ENCODE peak calls at places on chromosomes 16 and 17, in seven cellular contexts. One of them, this sample, is unnamed.

GRCh38 chr16:4746991-4747574 is 12.7 kb downstream of the DNAAF8 start:
- DNase-seq in CD4-positive, CD25-positive, alpha-beta regulatory T cell: no peak
- DNase-seq in neural progenitor cell: peak; percentile 47
- DNase-seq in OCI-LY7: no peak
- DNase-seq in right lobe of liver: no peak
- DNase-seq in spleen: no peak
- DNase-seq in naive thymus-derived CD4-positive, alpha-beta T cell: no peak
- DNase-seq in this sample: no peak

GRCh38 chr17:41738077-41738800 is 3.8 kb upstream of the HAP1 start:
- DNase-seq in CD4-positive, CD25-positive, alpha-beta regulatory T cell: peak; percentile 79
- DNase-seq in neural progenitor cell: peak; percentile 90
- DNase-seq in OCI-LY7: peak; percentile 84
- DNase-seq in right lobe of liver: peak; percentile 80
- DNase-seq in spleen: peak; percentile 94
- DNase-seq in naive thymus-derived CD4-positive, alpha-beta T cell: peak; percentile 79
- DNase-seq in this sample: peak; percentile 75

GRCh38 chr17:17344507-17345293 is 41.5 kb downstream of the NT5M start:
- DNase-seq in CD4-positive, CD25-positive, alpha-beta regulatory T cell: no peak
- DNase-seq in neural progenitor cell: no peak
- DNase-seq in OCI-LY7: no peak
- DNase-seq in right lobe of liver: peak; percentile 36
- DNase-seq in spleen: peak; percentile 61
- DNase-seq in naive thymus-derived CD4-positive, alpha-beta T cell: no peak
- DNase-seq in this sample: no peak

GRCh38 chr17:68292689-68293040 is 1.4 kb downstream of the ARSG start:
- DNase-seq in CD4-positive, CD25-positive, alpha-beta regulatory T cell: no peak
- DNase-seq in neural progenitor cell: no peak
- DNase-seq in OCI-LY7: no peak
- DNase-seq in right lobe of liver: no peak
- DNase-seq in spleen: no peak
- DNase-seq in naive thymus-derived CD4-positive, alpha-beta T cell: no peak
- DNase-seq in this sample: no peak

GRCh38 chr16:52383640-52384292 is 163.2 kb downstream of the TOX3 start:
- DNase-seq in CD4-positive, CD25-positive, alpha-beta regulatory T cell: no peak
- DNase-seq in neural progenitor cell: no peak
- DNase-seq in OCI-LY7: no peak
- DNase-seq in right lobe of liver: peak; percentile 52
- DNase-seq in spleen: no peak
- DNase-seq in naive thymus-derived CD4-positive, alpha-beta T cell: no peak
- DNase-seq in this sample: no peak

GRCh38 chr17:21268596-21269188 is 15.5 kb upstream of the NATD1 start:
- DNase-seq in CD4-positive, CD25-positive, alpha-beta regulatory T cell: no peak
- DNase-seq in neural progenitor cell: no peak
- DNase-seq in OCI-LY7: no peak
- DNase-seq in right lobe of liver: no peak
- DNase-seq in spleen: no peak
- DNase-seq in naive thymus-derived CD4-positive, alpha-beta T cell: no peak
- DNase-seq in this sample: no peak

GRCh38 chr16:65988019-65988418 is 378.5 kb upstream of the CDH5 start:
- DNase-seq in CD4-positive, CD25-positive, alpha-beta regulatory T cell: no peak
- DNase-seq in neural progenitor cell: no peak
- DNase-seq in OCI-LY7: no peak
- DNase-seq in right lobe of liver: no peak
- DNase-seq in spleen: no peak
- DNase-seq in naive thymus-derived CD4-positive, alpha-beta T cell: no peak
- DNase-seq in this sample: no peak

GRCh38 chr16:49452568-49452967 is 79.0 kb downstream of the C16orf78 start:
- DNase-seq in CD4-positive, CD25-positive, alpha-beta regulatory T cell: no peak
- DNase-seq in neural progenitor cell: peak; percentile 52
- DNase-seq in OCI-LY7: no peak
- DNase-seq in right lobe of liver: no peak
- DNase-seq in spleen: peak; percentile 50
- DNase-seq in naive thymus-derived CD4-positive, alpha-beta T cell: no peak
- DNase-seq in this sample: no peak

GRCh38 chr16:75256059-75256870 is 4.8 kb upstream of the BCAR1 start:
- DNase-seq in CD4-positive, CD25-positive, alpha-beta regulatory T cell: no peak
- DNase-seq in neural progenitor cell: no peak
- DNase-seq in OCI-LY7: no peak
- DNase-seq in right lobe of liver: peak; percentile 47
- DNase-seq in spleen: peak; percentile 70
- DNase-seq in naive thymus-derived CD4-positive, alpha-beta T cell: no peak
- DNase-seq in this sample: peak; percentile 64
- H3K27ac ChIP-seq in CD4-positive, CD25-positive, alpha-beta regulatory T cell: no peak overlapping the region
- H3K27ac ChIP-seq in neural progenitor cell: no peak overlapping the region
- H3K27ac ChIP-seq in OCI-LY7: no peak overlapping the region
- H3K27ac ChIP-seq in right lobe of liver: peak overlapping the region; percentile 8
- H3K27ac ChIP-seq in spleen: peak overlapping the region; percentile 89
- H3K27ac ChIP-seq in naive thymus-derived CD4-positive, alpha-beta T cell: no peak overlapping the region
- H3K27ac ChIP-seq in this sample: peak overlapping the region; percentile 93

GRCh38 chr16:78973041-78973440 is 627.5 kb downstream of the MAF start:
- DNase-seq in CD4-positive, CD25-positive, alpha-beta regulatory T cell: no peak
- DNase-seq in neural progenitor cell: no peak
- DNase-seq in OCI-LY7: no peak
- DNase-seq in right lobe of liver: no peak
- DNase-seq in spleen: no peak
- DNase-seq in naive thymus-derived CD4-positive, alpha-beta T cell: no peak
- DNase-seq in this sample: no peak

GRCh38 chr16:78970650-78971049 is 629.9 kb downstream of the MAF start:
- DNase-seq in CD4-positive, CD25-positive, alpha-beta regulatory T cell: no peak
- DNase-seq in neural progenitor cell: no peak
- DNase-seq in OCI-LY7: no peak
- DNase-seq in right lobe of liver: no peak
- DNase-seq in spleen: no peak
- DNase-seq in naive thymus-derived CD4-positive, alpha-beta T cell: no peak
- DNase-seq in this sample: no peak

GRCh38 chr16:78980825-78981224 is 619.7 kb downstream of the MAF start:
- DNase-seq in CD4-positive, CD25-positive, alpha-beta regulatory T cell: no peak
- DNase-seq in neural progenitor cell: no peak
- DNase-seq in OCI-LY7: no peak
- DNase-seq in right lobe of liver: no peak
- DNase-seq in spleen: no peak
- DNase-seq in naive thymus-derived CD4-positive, alpha-beta T cell: no peak
- DNase-seq in this sample: no peak

GRCh38 chr16:78976212-78976611 is 624.3 kb downstream of the MAF start:
- DNase-seq in CD4-positive, CD25-positive, alpha-beta regulatory T cell: peak; percentile 14
- DNase-seq in neural progenitor cell: no peak
- DNase-seq in OCI-LY7: no peak
- DNase-seq in right lobe of liver: no peak
- DNase-seq in spleen: no peak
- DNase-seq in naive thymus-derived CD4-positive, alpha-beta T cell: no peak
- DNase-seq in this sample: no peak
- H3K9me3 ChIP-seq in CD4-positive, CD25-positive, alpha-beta regulatory T cell: no peaks in the 10 kb centered on the region
- H3K9me3 ChIP-seq in neural progenitor cell: no peaks in the 10 kb centered on the region
- H3K9me3 ChIP-seq in OCI-LY7: no peaks in the 10 kb centered on the region
- H3K9me3 ChIP-seq in right lobe of liver: no peaks in the 10 kb centered on the region
- H3K9me3 ChIP-seq in spleen: no peaks in the 10 kb centered on the region
- H3K9me3 ChIP-seq in naive thymus-derived CD4-positive, alpha-beta T cell: no peaks in the 10 kb centered on the region
- H3K9me3 ChIP-seq in this sample: no peaks in the 10 kb centered on the region

DNA sequence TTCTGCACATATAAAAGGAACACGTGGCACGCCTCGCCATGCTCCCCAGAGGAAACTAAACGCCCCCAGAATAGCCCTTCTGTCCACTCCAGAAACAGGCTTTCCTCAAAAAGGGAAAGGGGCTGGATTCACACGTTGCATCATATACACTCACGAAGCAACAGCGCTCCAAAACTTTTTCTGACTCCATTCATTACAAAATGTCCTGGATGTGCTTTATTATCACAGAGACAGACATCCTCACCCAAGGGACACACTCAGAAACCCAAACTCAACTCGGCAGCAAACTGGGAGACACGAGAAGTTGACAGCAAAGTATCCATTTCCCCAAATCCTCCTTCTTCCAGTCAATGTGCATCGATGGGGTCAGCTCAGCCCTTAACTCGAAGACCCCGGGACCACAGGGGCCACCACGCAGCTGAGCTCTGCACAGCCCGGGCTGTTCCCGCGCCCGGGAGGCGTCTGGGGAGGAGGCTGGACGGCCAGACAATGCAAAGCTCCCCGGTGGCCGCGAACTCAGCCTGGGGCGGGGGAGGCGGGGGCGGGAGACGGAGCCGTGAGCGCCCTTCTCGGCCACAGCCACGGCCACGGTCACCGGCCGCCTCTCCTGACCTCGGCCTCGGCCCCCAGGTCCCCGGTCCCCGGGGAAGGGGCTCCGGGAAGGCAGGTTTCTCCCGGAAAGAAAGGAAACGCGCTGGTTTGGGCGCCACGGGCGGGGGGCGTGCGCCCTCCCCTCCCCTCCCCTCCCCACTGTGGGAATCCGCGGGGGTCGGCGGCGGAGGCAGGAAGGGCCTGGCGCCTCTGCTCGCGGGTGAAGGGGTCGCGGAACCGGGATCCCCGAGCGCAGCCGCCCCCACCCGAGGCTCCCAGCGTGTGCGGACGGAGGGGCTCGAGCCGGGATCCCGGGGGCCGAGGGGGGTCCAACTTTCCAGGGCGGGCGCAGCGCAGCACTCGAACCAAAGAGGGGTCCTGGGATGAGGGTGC is 1.2 kb downstream of the NXN start:
- DNase-seq in CD4-positive, CD25-positive, alpha-beta regulatory T cell: no peak
- DNase-seq in neural progenitor cell: peak; percentile 76
- DNase-seq in OCI-LY7: no peak
- DNase-seq in right lobe of liver: no peak
- DNase-seq in spleen: peak; percentile 80
- DNase-seq in naive thymus-derived CD4-positive, alpha-beta T cell: no peak
- DNase-seq in this sample: peak; percentile 69
- H3K27ac ChIP-seq in CD4-positive, CD25-positive, alpha-beta regulatory T cell: no peak overlapping the region
- H3K27ac ChIP-seq in neural progenitor cell: no peak overlapping the region
- H3K27ac ChIP-seq in OCI-LY7: no peak overlapping the region
- H3K27ac ChIP-seq in right lobe of liver: peak overlapping the region; percentile 18
- H3K27ac ChIP-seq in spleen: peak overlapping the region; percentile 2
- H3K27ac ChIP-seq in naive thymus-derived CD4-positive, alpha-beta T cell: no peak overlapping the region
- H3K27ac ChIP-seq in this sample: peak overlapping the region; percentile 86

DNA sequence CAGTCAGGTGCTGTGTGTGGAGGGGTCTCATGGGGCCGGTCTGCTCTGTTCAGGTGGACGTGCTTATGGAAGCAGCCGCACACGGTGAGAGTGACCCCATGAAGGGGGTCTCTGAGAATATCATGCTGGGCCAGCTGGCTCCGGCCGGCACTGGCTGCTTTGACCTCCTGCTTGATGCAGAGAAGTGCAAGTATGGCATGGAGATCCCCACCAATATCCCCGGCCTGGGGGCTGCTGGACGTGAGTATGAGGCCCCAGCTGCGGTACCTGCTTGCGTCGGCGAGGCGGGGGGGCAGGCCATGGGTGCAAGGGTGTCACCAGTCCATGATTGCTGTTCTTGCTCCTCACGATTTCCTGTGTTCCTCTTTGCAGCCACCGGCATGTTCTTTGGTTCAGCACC is 27.9 kb downstream of the POLR2A start:
- DNase-seq in CD4-positive, CD25-positive, alpha-beta regulatory T cell: no peak
- DNase-seq in neural progenitor cell: no peak
- DNase-seq in OCI-LY7: no peak
- DNase-seq in right lobe of liver: no peak
- DNase-seq in spleen: no peak
- DNase-seq in naive thymus-derived CD4-positive, alpha-beta T cell: no peak
- DNase-seq in this sample: no peak
- H3K9me3 ChIP-seq in CD4-positive, CD25-positive, alpha-beta regulatory T cell: no peaks in the 10 kb centered on the region
- H3K9me3 ChIP-seq in neural progenitor cell: no peaks in the 10 kb centered on the region
- H3K9me3 ChIP-seq in OCI-LY7: no peaks in the 10 kb centered on the region
- H3K9me3 ChIP-seq in right lobe of liver: no peaks in the 10 kb centered on the region
- H3K9me3 ChIP-seq in spleen: no peaks in the 10 kb centered on the region
- H3K9me3 ChIP-seq in naive thymus-derived CD4-positive, alpha-beta T cell: no peaks in the 10 kb centered on the region
- H3K9me3 ChIP-seq in this sample: no peaks in the 10 kb centered on the region

GRCh38 chr17:9818760-9819159 is 3.1 kb downstream of the GSG1L2 start:
- DNase-seq in CD4-positive, CD25-positive, alpha-beta regulatory T cell: no peak
- DNase-seq in neural progenitor cell: no peak
- DNase-seq in OCI-LY7: no peak
- DNase-seq in right lobe of liver: no peak
- DNase-seq in spleen: no peak
- DNase-seq in naive thymus-derived CD4-positive, alpha-beta T cell: no peak
- DNase-seq in this sample: no peak
- H3K27ac ChIP-seq in CD4-positive, CD25-positive, alpha-beta regulatory T cell: no peak overlapping the region
- H3K27ac ChIP-seq in neural progenitor cell: no peak overlapping the region
- H3K27ac ChIP-seq in OCI-LY7: no peak overlapping the region
- H3K27ac ChIP-seq in right lobe of liver: no peak overlapping the region
- H3K27ac ChIP-seq in spleen: no peak overlapping the region
- H3K27ac ChIP-seq in naive thymus-derived CD4-positive, alpha-beta T cell: no peak overlapping the region
- H3K27ac ChIP-seq in this sample: no peak overlapping the region

GRCh38 chr16:68564367-68564985 is 25.4 kb downstream of the ZFP90 start:
- DNase-seq in CD4-positive, CD25-positive, alpha-beta regulatory T cell: peak; percentile 12
- DNase-seq in neural progenitor cell: peak; percentile 5
- DNase-seq in OCI-LY7: peak; percentile 5
- DNase-seq in right lobe of liver: no peak
- DNase-seq in spleen: no peak
- DNase-seq in naive thymus-derived CD4-positive, alpha-beta T cell: no peak
- DNase-seq in this sample: no peak
- H3K9me3 ChIP-seq in CD4-positive, CD25-positive, alpha-beta regulatory T cell: peaks cover 98% of the 10 kb centered on the region
- H3K9me3 ChIP-seq in neural progenitor cell: peaks cover 85% of the 10 kb centered on the region
- H3K9me3 ChIP-seq in OCI-LY7: peaks cover 63% of the 10 kb centered on the region
- H3K9me3 ChIP-seq in right lobe of liver: no peaks in the 10 kb centered on the region
- H3K9me3 ChIP-seq in spleen: peaks cover 65% of the 10 kb centered on the region
- H3K9me3 ChIP-seq in naive thymus-derived CD4-positive, alpha-beta T cell: peaks cover 97% of the 10 kb centered on the region
- H3K9me3 ChIP-seq in this sample: peaks cover 95% of the 10 kb centered on the region

DNA sequence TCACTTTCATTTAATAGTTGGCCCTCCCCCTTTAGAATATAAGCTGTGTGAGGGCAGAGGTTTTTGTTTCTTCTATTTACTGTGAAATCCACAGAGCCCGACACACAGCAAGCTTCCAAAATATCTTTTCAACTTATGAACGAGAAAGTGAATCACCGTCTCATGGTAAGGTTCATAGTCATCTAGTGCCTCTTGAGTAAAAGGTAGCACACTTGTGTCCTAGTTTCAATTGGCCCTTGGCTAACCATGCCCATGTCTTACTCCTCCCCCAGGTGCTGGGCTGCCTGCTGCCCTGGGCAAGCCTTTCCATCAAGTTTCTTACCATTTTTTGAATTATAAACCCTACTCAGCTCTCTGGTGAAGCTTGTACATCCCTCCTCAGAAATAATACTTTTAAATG is 12.4 kb upstream of the GP2 start:
- DNase-seq in CD4-positive, CD25-positive, alpha-beta regulatory T cell: no peak
- DNase-seq in neural progenitor cell: no peak
- DNase-seq in OCI-LY7: no peak
- DNase-seq in right lobe of liver: no peak
- DNase-seq in spleen: no peak
- DNase-seq in naive thymus-derived CD4-positive, alpha-beta T cell: no peak
- DNase-seq in this sample: no peak
- H3K27ac ChIP-seq in CD4-positive, CD25-positive, alpha-beta regulatory T cell: no peak overlapping the region
- H3K27ac ChIP-seq in neural progenitor cell: no peak overlapping the region
- H3K27ac ChIP-seq in OCI-LY7: no peak overlapping the region
- H3K27ac ChIP-seq in right lobe of liver: no peak overlapping the region
- H3K27ac ChIP-seq in spleen: no peak overlapping the region
- H3K27ac ChIP-seq in naive thymus-derived CD4-positive, alpha-beta T cell: no peak overlapping the region
- H3K27ac ChIP-seq in this sample: no peak overlapping the region

GRCh38 chr17:5179003-5179402 is 12.7 kb downstream of the ZNF594 start:
- DNase-seq in CD4-positive, CD25-positive, alpha-beta regulatory T cell: no peak
- DNase-seq in neural progenitor cell: no peak
- DNase-seq in OCI-LY7: no peak
- DNase-seq in right lobe of liver: no peak
- DNase-seq in spleen: no peak
- DNase-seq in naive thymus-derived CD4-positive, alpha-beta T cell: no peak
- DNase-seq in this sample: no peak
- H3K9me3 ChIP-seq in CD4-positive, CD25-positive, alpha-beta regulatory T cell: peaks cover 89% of the 10 kb centered on the region
- H3K9me3 ChIP-seq in neural progenitor cell: peaks cover 69% of the 10 kb centered on the region
- H3K9me3 ChIP-seq in OCI-LY7: peaks cover 27% of the 10 kb centered on the region
- H3K9me3 ChIP-seq in right lobe of liver: peaks cover 6% of the 10 kb centered on the region
- H3K9me3 ChIP-seq in spleen: peaks cover 53% of the 10 kb centered on the region
- H3K9me3 ChIP-seq in naive thymus-derived CD4-positive, alpha-beta T cell: peaks cover 80% of the 10 kb centered on the region
- H3K9me3 ChIP-seq in this sample: peaks cover 92% of the 10 kb centered on the region

This sample was measured in psoas muscle.